ENCODE peak calls at places on chromosomes 16 and 17, in six cellular contexts. N, B, T, L, X and C are unnamed samples. For H3K4me1 and H3K27me3, the result is how much of the 10 kb centered on the place peaks cover.

GRCh38 chr17:17435323-17435722 is 41.5 kb upstream of the MED9 start:
- DNase-seq in N (peak), B (no peak), T (no peak), L (no peak), X (no peak), C (peak)

GRCh38 chr17:17551361-17551760 is 40.1 kb downstream of the PEMT start:
- DNase-seq in N (no peak), B (no peak), T (no peak), L (no peak), X (no peak), C (no peak)

GRCh38 chr17:83103200-83103937 is 24.0 kb downstream of the METRNL start:
- DNase-seq in N (peak), B (peak), T (peak), L (peak), X (peak), C (peak)

GRCh38 chr16:80966617-80967016 is 40.1 kb downstream of the CMC2 start:
- DNase-seq in N (no peak), B (no peak), T (no peak), L (no peak), X (no peak), C (no peak)

GRCh38 chr17:78329263-78330059 is 30.4 kb downstream of the SOCS3 start:
- DNase-seq in N (no peak), B (peak), T (no peak), L (no peak), X (no peak), C (no peak)

GRCh38 chr16:85464342-85465305 is 148.5 kb upstream of the GSE1 start:
- DNase-seq in N (no peak), B (no peak), T (no peak), L (no peak), X (no peak), C (no peak)

GRCh38 chr17:49213399-49213798 is 2.9 kb downstream of the ABI3 start:
- DNase-seq in N (no peak), B (no peak), T (no peak), L (no peak), X (no peak), C (no peak)

GRCh38 chr16:15886078-15886477 is 2.3 kb downstream of the CEP20 start:
- DNase-seq in N (no peak), B (no peak), T (no peak), L (no peak), X (no peak), C (no peak)

GRCh38 chr16:83070416-83071199 is 443.8 kb downstream of the CDH13 start:
- DNase-seq in N (no peak), B (no peak), T (no peak), L (no peak), X (no peak), C (peak)

GRCh38 chr16:47947741-47948140 is 208.1 kb downstream of the ABCC12 start:
- DNase-seq in N (no peak), B (no peak), T (no peak), L (no peak), X (no peak), C (no peak)

GRCh38 chr16:17329412-17329811 is 141.3 kb downstream of the XYLT1 start:
- DNase-seq in N (no peak), B (no peak), T (no peak), L (no peak), X (no peak), C (no peak)

GRCh38 chr16:17328971-17329370 is 141.8 kb downstream of the XYLT1 start:
- DNase-seq in N (peak), B (no peak), T (peak), L (no peak), X (no peak), C (peak)

GRCh38 chr16:17330019-17330570 is 140.7 kb downstream of the XYLT1 start:
- DNase-seq in N (no peak), B (no peak), T (no peak), L (no peak), X (no peak), C (peak)

GRCh38 chr16:17331991-17332390 is 138.8 kb downstream of the XYLT1 start:
- DNase-seq in N (no peak), B (no peak), T (no peak), L (no peak), X (no peak), C (no peak)

DNA sequence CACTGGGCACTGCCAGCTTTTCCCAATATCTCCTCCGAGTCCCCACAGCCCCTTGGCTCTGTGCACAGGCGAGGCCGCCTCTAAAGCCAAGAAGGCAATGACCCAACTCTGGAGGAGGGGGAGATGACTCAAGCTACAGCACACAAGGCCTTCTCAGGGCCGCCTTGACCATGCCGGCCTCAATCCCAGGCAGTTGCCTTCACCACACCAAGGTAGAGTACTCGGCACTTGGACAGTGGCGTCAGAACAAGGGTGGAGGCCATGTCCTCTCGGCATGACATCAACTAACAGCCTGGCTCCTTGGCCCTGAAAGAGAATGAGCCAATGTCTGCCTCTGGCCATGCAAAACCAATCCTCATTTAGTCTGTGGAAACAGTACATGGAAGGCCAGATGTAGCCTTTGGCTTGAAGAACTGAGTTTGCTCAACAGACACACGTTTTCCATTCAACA is 139.7 kb downstream of the XYLT1 start:
- DNase-seq in N (no peak), B (no peak), T (peak), L (peak), X (no peak), C (no peak)
- H3K4me1 ChIP-seq in N (under half), B (under half), T (under half), L (under half), X (under half), C (under half)

GRCh38 chr17:2749058-2749783 is at the start of gene CCDC92B:
- DNase-seq in N (no peak), B (no peak), T (no peak), L (no peak), X (no peak), C (no peak)
- H3K27me3 ChIP-seq in N (under half), B (half or more), T (half or more), L (under half), X (under half), C (under half)

DNA sequence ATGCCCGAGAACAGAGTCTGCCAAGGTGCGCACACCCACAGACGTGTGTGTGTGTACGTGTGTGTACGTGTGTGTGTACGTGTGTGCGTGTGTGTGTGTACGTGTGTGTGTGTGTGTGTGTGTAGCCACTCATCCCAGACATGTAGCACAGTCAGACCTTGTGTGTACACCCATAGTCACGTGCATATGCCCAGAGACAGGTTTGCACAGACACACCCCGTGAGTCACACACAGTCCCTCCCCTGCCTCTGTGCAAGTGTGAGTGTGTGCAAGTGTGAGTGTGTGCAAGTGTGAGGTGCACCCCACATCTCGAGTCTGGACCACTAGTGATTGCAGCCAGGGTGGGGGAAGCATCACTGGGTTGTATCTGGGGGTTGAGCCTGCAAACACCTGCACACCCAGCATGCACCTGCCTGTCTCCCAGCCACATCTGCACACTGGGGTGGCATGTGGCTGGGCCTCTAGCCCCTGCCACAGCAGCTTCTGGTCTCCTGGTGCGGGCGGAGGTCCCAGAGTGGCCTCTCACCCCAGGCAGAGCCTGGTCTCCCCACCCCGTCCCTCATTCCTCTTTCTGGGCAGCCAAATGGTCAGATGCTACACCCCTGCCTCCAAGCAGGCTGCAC is 23.6 kb downstream of the BAHCC1 start:
- DNase-seq in N (no peak), B (peak), T (no peak), L (no peak), X (no peak), C (peak)
- H3K4me3 ChIP-seq in N (no peak), B (peak), T (peak), L (no peak), X (no peak), C (no peak)

GRCh38 chr17:57871863-57872262 is 22.0 kb upstream of the MRPS23 start:
- DNase-seq in N (no peak), B (no peak), T (no peak), L (peak), X (no peak), C (no peak)
- H3K4me1 ChIP-seq in N (under half), B (under half), T (half or more), L (half or more), X (under half), C (under half)

GRCh38 chr17:31494259-31495048 is 103.0 kb downstream of the RAB11FIP4 start:
- DNase-seq in N (peak), B (peak), T (no peak), L (no peak), X (no peak), C (peak)

GRCh38 chr17:31491794-31492171 is 100.3 kb downstream of the RAB11FIP4 start:
- DNase-seq in N (peak), B (no peak), T (no peak), L (no peak), X (no peak), C (peak)

GRCh38 chr17:31493656-31494155 is 102.2 kb downstream of the RAB11FIP4 start:
- DNase-seq in N (no peak), B (no peak), T (no peak), L (no peak), X (no peak), C (peak)

GRCh38 chr17:31492206-31492605 is 100.7 kb downstream of the RAB11FIP4 start:
- DNase-seq in N (no peak), B (no peak), T (no peak), L (no peak), X (no peak), C (no peak)

GRCh38 chr17:31492880-31493655 is 101.6 kb downstream of the RAB11FIP4 start:
- DNase-seq in N (peak), B (no peak), T (peak), L (peak), X (no peak), C (no peak)
- H3K27me3 ChIP-seq in N (under half), B (under half), T (under half), L (under half), X (under half), C (under half)

DNA sequence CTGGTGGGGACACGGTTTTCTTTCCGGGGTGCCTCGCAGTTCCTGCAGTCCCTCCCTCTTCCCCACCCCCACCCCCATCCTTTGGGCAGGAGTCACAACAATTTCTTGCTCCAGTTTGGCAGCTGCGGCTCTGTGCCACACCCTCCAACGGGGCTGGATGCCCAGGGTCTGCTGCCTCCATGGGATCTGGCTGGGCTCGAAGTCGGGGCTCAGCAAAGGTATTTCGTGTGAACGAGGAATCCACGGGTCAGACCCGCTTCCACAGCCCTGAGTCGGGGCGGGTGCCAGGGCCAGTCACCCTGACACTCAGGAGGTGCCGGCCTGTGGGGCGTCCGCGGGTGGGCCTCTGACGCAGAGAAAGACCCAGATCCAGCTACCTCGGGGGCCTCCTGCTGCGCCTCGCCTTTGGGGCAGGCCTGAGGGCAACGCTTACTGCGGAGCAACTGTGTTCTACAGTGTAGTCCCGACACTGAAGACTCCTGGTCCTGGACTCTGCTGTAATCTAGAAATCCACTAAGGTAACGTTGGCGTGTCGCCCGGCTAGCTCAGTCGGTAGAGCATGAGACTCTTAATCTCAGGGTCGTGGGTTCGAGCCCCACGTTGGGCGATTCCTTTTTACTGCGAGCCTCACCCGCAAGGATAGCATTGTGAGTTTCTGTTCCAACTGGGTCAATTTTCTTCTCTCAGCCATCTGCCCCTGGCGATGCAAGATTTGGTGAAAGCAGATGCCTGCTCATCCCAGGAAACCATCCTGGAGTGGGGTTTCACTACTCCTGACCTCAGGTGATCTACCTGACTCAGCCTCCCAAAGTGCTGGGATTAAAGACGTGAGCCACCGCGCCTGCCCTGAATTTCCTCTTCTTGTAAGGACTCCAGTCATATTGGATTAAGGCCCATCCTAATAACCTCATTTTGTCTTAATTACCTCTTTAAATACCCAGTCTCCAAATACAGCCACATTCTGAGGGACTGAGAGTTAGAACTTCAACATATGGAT is 12.5 kb upstream of the OR1F1 start:
- DNase-seq in N (no peak), B (peak), T (no peak), L (no peak), X (no peak), C (no peak)
- H3K4me3 ChIP-seq in N (no peak), B (peak), T (no peak), L (no peak), X (no peak), C (no peak)

DNA sequence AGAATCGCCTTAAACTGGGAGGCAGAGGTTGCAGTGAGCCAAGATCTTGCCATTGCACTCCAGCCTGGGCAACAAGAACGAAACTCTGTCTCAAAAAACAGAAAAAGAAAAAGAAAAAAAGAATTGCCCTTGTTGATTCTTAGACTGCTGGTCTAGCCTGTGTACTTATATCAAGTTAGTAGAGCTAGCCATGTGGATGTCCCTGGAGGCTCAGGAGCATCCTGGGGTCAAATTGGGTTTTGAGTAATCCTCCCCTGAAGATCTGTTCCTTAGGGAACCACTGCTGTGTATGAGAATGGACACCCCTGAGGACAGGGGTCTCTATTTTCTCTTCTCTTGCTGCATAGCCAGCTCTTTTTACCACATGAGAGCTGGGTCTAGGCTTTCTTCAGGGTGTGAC is 21.5 kb downstream of the SLC7A6OS start:
- DNase-seq in N (no peak), B (no peak), T (no peak), L (no peak), X (no peak), C (no peak)
- H3K4me1 ChIP-seq in N (under half), B (under half), T (under half), L (under half), X (under half), C (under half)

GRCh38 chr17:37789166-37789565 is 44.3 kb upstream of the HNF1B start:
- DNase-seq in N (no peak), B (no peak), T (no peak), L (peak), X (no peak), C (peak)
- H3K27me3 ChIP-seq in N (under half), B (under half), T (under half), L (under half), X (under half), C (under half)

DNA sequence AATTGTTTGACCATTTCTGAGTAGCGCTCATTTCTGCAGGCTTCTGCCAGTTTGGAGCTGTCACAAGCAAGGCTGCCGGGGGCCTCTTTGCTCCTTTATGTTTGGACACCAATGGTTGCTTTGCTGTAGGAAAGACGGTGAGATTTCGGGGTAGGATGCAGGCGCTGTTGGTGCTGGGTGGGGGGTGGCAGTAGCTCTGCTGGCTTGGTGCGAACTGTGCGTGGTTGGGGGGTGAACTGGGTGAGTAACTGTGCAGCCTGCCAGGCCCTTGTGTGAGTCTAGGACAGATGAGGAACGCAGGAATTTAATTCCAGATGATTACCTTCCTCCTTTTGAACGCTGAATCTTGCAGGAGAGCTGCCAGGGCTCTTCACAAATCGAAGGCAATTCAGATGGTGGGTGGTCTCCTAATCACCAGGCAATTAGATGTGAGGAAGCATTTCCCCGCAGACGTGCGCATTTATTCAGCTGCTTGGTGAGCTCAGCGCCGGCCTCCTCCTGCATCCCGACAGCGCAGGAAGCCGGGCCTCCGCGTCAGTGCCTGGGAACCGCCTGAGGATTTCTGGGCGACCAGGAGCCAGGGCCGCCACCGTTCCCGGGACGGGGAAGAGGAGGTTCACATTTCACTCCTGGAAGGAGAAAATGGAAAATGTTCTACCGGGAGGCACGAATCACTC is 154.4 kb downstream of the FOXL1 start:
- DNase-seq in N (no peak), B (no peak), T (no peak), L (no peak), X (no peak), C (no peak)
- H3K4me3 ChIP-seq in N (no peak), B (no peak), T (no peak), L (no peak), X (no peak), C (no peak)

DNA sequence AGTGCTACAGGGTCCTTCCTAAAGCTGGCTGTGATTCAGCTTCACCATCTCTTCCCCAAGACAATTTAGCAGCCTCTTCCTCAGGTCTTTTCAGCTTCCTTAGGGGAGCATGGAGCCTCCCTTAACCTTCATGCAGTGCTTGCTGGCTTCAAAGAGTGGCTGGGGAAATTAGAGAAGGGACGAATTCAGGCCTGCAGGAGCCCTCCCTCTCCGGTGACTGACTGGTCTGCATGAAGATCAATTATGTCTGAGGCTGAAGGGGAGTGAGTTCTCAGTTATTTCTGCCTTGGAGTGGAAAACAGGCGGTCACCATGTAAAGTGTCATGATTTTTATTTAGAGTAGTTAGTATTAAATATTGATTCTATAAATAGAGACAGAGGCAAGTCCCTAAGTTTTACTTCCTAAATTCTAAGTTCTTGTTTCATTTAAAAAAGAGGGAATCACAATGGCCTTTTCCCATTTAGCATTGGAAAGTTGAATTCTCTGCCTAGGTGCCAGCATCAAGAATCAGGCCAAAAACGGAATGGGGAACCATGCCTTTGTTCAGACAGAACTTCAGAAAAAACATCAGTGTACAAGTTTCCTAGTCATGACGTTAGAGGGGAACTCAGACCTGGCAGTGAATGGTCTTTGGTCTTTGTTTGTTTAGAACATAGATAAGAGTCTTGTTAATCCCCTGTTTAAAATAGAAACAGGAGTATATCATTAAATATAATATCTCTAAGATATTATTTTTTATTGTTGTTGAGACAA is 4.3 kb downstream of the GABARAPL2 start:
- DNase-seq in N (no peak), B (no peak), T (no peak), L (no peak), X (no peak), C (no peak)
- H3K4me1 ChIP-seq in N (under half), B (under half), T (under half), L (under half), X (under half), C (under half)